ENCODE peak calls at places on chromosome 7, in four cellular contexts. A is brain microvascular endothelial cell; L is MM.1S; R is CD8-positive, alpha-beta memory T cell. U is an unnamed sample.
A peak's percentile ranks its signal among the peaks of the same experiment; 100 is the strongest.

GRCh38 chr7:154253810-154254209 is 201.6 kb downstream of the DPP6 start:
- DNase-seq in A (no peak), R (no peak), L (no peak), U (no peak)

GRCh38 chr7:139340037-139340807 is 915 bp upstream of the FMC1 start:
- DNase-seq in A (peak; percentile 99), R (peak; percentile 93), L (peak; percentile 100), U (peak; percentile 94)

GRCh38 chr7:19101911-19102310 is 15.5 kb downstream of the TWIST1 start:
- DNase-seq in L (no peak), A (no peak), R (no peak), U (no peak)

GRCh38 chr7:130143334-130143732 is 61.9 kb downstream of the TMEM209 start:
- DNase-seq in L (no peak), R (no peak), A (no peak), U (no peak)

GRCh38 chr7:149238051-149238450 is 1.4 kb upstream of the ZNF212 start:
- DNase-seq in A (no peak), L (no peak), R (no peak), U (no peak)

GRCh38 chr7:87404674-87405073 is 59.2 kb downstream of the CROT start:
- DNase-seq in R (no peak), L (no peak), A (no peak), U (no peak)

GRCh38 chr7:23759556-23760391 is 49.8 kb downstream of the STK31 start:
- DNase-seq in L (no peak), A (peak; percentile 16), R (no peak), U (no peak)

GRCh38 chr7:130392456-130392860 is 12.2 kb downstream of the CPA1 start:
- DNase-seq in R (no peak), A (peak; percentile 70), L (no peak), U (no peak)

GRCh38 chr7:12709731-12710502 is 22.5 kb downstream of the ARL4A start:
- DNase-seq in L (no peak), R (no peak), A (no peak), U (no peak)

GRCh38 chr7:149865437-149865836 is 8.3 kb upstream of the ATP6V0E2 start:
- DNase-seq in R (peak; percentile 37), L (peak; percentile 53), A (no peak), U (no peak)

GRCh38 chr7:45919231-45919825 is 1.7 kb downstream of the IGFBP3 start:
- DNase-seq in L (no peak), R (no peak), A (no peak), U (no peak)

GRCh38 chr7:1922071-1922869 is 252.2 kb downstream of the ELFN1 start:
- DNase-seq in R (no peak), A (no peak), L (no peak), U (no peak)

GRCh38 chr7:87833130-87833529 is 43.0 kb downstream of the SLC25A40 start:
- DNase-seq in A (no peak), L (no peak), R (no peak), U (no peak)

GRCh38 chr7:131625817-131626372 is 69.5 kb upstream of the PODXL start:
- DNase-seq in L (no peak), R (no peak), A (peak; percentile 82), U (no peak)

GRCh38 chr7:131563918-131564317 is 7.5 kb upstream of the PODXL start:
- DNase-seq in L (no peak), A (no peak), R (no peak), U (no peak)

GRCh38 chr7:24560772-24561171 is 12.5 kb upstream of the PALS2 start:
- DNase-seq in L (no peak), R (no peak), A (no peak), U (no peak)

GRCh38 chr7:99392659-99393362 is 15.6 kb downstream of the PDAP1 start:
- DNase-seq in L (peak; percentile 83), R (peak; percentile 79), A (no peak), U (peak; percentile 78)

GRCh38 chr7:105759670-105760548 is 116.5 kb downstream of the ATXN7L1 start:
- DNase-seq in L (peak; percentile 56), A (peak; percentile 67), R (no peak), U (no peak)

GRCh38 chr7:157271991-157272324 is 64.8 kb upstream of the DNAJB6 start:
- DNase-seq in A (peak; percentile 99), R (no peak), L (no peak), U (no peak)

GRCh38 chr7:149714910-149715471 is 58.4 kb downstream of the ZNF467 start:
- DNase-seq in R (no peak), L (peak; percentile 53), A (no peak), U (no peak)

GRCh38 chr7:2738766-2739549 is 51.0 kb downstream of the AMZ1 start:
- DNase-seq in A (no peak), R (no peak), L (no peak), U (no peak)

GRCh38 chr7:28669329-28669728 is 257.0 kb downstream of the CREB5 start:
- DNase-seq in R (no peak), L (no peak), A (no peak), U (no peak)

GRCh38 chr7:75906991-75907667 is 7.8 kb upstream of the POR start:
- DNase-seq in A (no peak), L (no peak), R (no peak), U (no peak)

GRCh38 chr7:17986826-17987225 is 40.8 kb downstream of the PRPS1L1 start:
- DNase-seq in A (peak; percentile 60), R (no peak), L (no peak), U (no peak)

GRCh38 chr7:50449881-50450690 is at the start of gene FIGNL1:
- DNase-seq in L (peak; percentile 91), A (peak; percentile 53), R (peak; percentile 61), U (peak; percentile 22)
- H3K27ac ChIP-seq in L (peak within 1 kb of the TSS; percentile 68), A (peak within 1 kb of the TSS; percentile 66), R (peak within 1 kb of the TSS; percentile 71), U (no peak within 1 kb of the TSS)

DNA sequence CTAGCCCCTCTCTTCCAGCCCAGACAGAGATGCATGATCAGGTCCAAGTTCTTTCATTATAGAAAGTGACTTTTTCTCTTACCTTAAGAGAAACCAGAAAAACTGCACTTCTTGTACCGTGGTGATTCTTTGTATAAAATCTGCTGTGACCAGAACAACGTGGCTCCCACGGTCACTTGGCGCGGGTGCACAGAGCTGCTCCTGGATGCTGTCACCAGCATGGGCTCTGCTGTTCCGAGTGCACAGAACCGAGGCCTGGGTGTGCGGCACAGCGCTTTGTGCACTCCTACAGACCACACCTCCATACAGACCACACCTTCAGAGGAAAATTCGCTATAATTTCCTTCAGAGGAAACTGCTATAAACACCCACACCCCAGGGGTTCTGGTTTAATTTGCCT is 26.0 kb downstream of the VIPR2 start:
- DNase-seq in R (no peak), A (no peak), L (no peak), U (no peak)
- H3K27me3 ChIP-seq in R (no peaks in the 10 kb centered on the region), A (no peaks in the 10 kb centered on the region), L (no peaks in the 10 kb centered on the region), U (no peaks in the 10 kb centered on the region)

GRCh38 chr7:102845351-102845750 is 67.4 kb upstream of the LRRC17 start:
- DNase-seq in R (no peak), A (no peak), L (no peak), U (no peak)
- H3K4me3 ChIP-seq in R (no peak overlapping the region), A (no peak overlapping the region), L (no peak overlapping the region), U (no peak overlapping the region)

DNA sequence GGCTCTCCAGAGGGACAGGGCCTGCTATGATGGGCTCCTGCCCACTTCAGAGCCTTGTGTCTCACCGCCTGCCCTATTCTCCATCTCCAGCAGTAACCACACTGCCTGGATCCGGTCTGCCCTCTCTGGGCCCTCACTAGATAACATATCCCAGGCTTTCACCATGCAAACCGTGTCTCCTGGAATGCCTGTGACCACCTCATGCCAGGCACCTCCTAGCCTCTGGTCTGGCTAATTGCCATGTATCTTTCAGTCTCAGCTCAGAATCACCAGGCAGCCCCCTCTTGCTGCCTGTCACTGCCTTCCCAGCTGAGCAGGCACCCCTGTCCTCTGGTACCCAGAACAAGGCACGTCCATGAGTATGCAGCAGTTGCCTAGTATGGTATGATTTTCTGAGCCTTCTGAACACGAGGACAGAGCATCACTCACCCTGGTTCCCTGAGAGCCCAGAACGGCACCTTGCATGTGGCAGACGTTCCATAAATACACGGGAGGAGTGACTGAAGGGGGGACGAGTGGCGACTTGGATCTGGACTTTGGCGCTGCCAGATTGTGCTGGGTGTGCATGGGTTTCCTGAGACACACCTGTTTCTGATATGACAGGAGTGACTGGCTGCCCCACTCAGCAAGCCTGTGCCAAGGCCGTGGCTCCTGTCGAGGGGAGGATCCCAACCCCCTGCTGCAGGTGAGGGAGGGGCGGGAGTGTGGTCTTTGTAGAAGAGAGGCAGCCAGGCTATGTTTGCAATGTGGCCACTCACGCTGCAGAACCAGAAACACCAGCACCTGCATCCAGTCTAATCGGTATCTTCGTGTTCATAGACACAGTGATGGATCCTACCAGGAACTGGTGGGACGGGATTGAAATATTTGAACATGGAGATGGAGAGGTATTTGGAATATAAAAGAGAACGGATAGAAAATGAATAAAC is 95.2 kb downstream of the VOPP1 start:
- DNase-seq in L (no peak), R (no peak), A (no peak), U (no peak)
- H3K27ac ChIP-seq in L (no peak overlapping the region), R (no peak overlapping the region), A (peak overlapping the region; percentile 64), U (no peak overlapping the region)

GRCh38 chr7:100969066-100969615 is at the start of gene MUC12:
- DNase-seq in A (no peak), L (no peak), R (no peak), U (no peak)
- H3K27me3 ChIP-seq in A (peaks cover 40% of the 10 kb centered on the region), L (peaks cover 71% of the 10 kb centered on the region), R (peaks cover 35% of the 10 kb centered on the region), U (peaks cover 3% of the 10 kb centered on the region)

DNA sequence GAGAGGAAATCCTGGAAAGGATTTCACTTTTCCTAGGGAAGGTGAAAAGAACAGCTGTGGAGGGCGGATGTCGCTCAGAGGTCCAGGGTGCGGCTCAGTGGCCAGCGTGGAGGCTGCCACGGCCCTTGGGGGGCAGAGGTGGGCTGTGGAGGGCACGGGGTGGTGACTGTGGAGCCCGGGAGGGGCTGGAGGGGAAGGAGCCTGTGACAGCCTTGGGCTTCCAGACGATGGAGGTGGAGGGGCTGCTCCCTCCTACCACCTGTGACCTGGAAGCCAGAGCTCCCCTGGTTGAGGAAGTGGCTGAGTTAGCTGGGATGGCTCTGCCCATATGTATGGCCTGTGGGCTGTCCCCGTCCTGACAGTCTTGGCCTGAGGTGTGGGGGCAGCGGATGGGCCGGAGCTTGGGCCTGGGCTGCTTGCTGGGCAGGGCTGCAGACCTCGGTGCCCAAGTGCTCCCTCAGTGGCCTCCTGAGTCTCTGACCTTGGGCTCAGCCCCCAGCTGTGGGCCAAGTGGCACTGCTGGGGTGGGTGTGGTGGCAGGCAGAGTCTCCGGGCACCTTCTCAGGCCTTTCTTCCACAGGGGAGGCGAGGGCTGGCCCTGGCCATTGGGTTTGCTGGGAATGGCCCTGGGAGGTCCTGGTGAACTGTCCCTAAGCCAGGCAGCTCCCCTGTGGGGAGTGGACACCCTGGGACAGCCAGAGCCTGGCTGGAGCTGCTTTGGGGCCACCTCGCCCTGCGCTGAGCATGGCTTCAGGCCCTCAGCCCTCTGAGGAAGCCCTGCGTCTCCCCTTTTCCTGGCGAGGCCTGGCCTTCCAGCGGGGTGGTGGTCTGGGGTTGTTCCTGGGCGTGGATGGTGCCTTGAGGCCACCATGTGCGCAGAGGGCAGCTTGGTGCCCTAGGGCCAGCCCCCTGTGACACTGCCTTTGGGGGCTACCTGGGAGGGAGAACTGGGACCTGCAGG is 3.9 kb downstream of the BRI3 start:
- DNase-seq in A (no peak), R (no peak), L (no peak), U (no peak)
- H3K4me3 ChIP-seq in A (peak overlapping the region; percentile 91), R (no peak overlapping the region), L (no peak overlapping the region), U (no peak overlapping the region)

GRCh38 chr7:151114151-151115090 is 28.1 kb downstream of the AGAP3 start:
- DNase-seq in L (no peak), A (no peak), R (no peak), U (no peak)
- H3K27ac ChIP-seq in L (no peak overlapping the region), A (peak overlapping the region; percentile 55), R (no peak overlapping the region), U (no peak overlapping the region)

U was measured in iPS DF 6.9.